ENCODE peak calls at places on chromosome 22, in ten cellular contexts. S, D, O, F, R, X, V, K, U and C are unnamed samples.

GRCh38 chr22:30000566-30000965 is 79.7 kb upstream of the HORMAD2 start:
- DNase-seq in V (peak; percentile 56), S (peak; percentile 50), U (no peak), O (no peak), F (no peak), K (no peak), X (no peak), D (peak; percentile 79), R (no peak), C (no peak)

GRCh38 chr22:32858957-32859356 is 57.5 kb downstream of the TIMP3 start:
- DNase-seq in K (no peak), F (no peak), V (no peak), D (no peak), U (no peak), X (no peak), R (no peak), O (no peak), S (no peak), C (no peak)

GRCh38 chr22:36252754-36253522 is at the start of gene APOL1:
- DNase-seq in R (no peak), O (peak; percentile 40), U (no peak), S (no peak), D (no peak), F (no peak), V (no peak), X (no peak), K (no peak), C (peak; percentile 76)

GRCh38 chr22:40237241-40237640 is 59.5 kb downstream of the TNRC6B start:
- DNase-seq in X (no peak), O (no peak), U (no peak), V (no peak), F (no peak), D (no peak), K (no peak), S (no peak), R (no peak), C (peak; percentile 51)

GRCh38 chr22:37163096-37163489 is 13.4 kb upstream of the IL2RB start:
- DNase-seq in R (no peak), U (no peak), F (no peak), V (no peak), O (no peak), K (no peak), D (no peak), X (no peak), S (no peak), C (no peak)

GRCh38 chr22:49077586-49077985 is 750.1 kb downstream of the BRD1 start:
- DNase-seq in X (no peak), O (no peak), D (no peak), R (no peak), S (no peak), K (no peak), F (no peak), V (no peak), U (no peak), C (no peak)

GRCh38 chr22:42160830-42161696 is 30.5 kb upstream of the CYP2D6 start:
- DNase-seq in U (no peak), X (no peak), K (no peak), F (no peak), O (no peak), V (no peak), D (no peak), S (no peak), R (no peak), C (no peak)

GRCh38 chr22:29205598-29206371 is at the start of gene EMID1:
- DNase-seq in D (no peak), F (peak; percentile 59), U (peak; percentile 79), X (peak; percentile 75), V (no peak), R (peak; percentile 67), K (no peak), S (no peak), O (peak; percentile 67), C (peak; percentile 79)

GRCh38 chr22:35567794-35568193 is 27.2 kb downstream of the RASD2 start:
- DNase-seq in X (no peak), D (no peak), K (no peak), V (no peak), R (no peak), O (no peak), U (peak; percentile 52), S (no peak), F (no peak), C (no peak)

GRCh38 chr22:24580276-24580675 is 12.6 kb downstream of the LRRC75B start:
- DNase-seq in D (peak; percentile 52), R (no peak), O (no peak), U (no peak), K (no peak), X (no peak), S (peak; percentile 7), V (no peak), F (no peak), C (no peak)

GRCh38 chr22:23225724-23226496 is 45.6 kb downstream of the BCR start:
- DNase-seq in R (no peak), K (peak; percentile 93), X (no peak), V (peak; percentile 21), D (peak; percentile 47), O (no peak), U (no peak), S (peak; percentile 64), F (no peak), C (no peak)

GRCh38 chr22:49228431-49229037 is 599.1 kb downstream of the BRD1 start:
- DNase-seq in D (no peak), S (no peak), F (no peak), R (no peak), K (peak; percentile 51), V (no peak), O (no peak), X (no peak), U (no peak), C (no peak)

GRCh38 chr22:39073941-39074340 is 3.1 kb upstream of the APOBEC3G start:
- DNase-seq in V (no peak), D (no peak), O (no peak), U (no peak), K (no peak), R (no peak), X (no peak), F (no peak), S (no peak), C (no peak)

GRCh38 chr22:39070186-39070585 is 6.9 kb upstream of the APOBEC3G start:
- DNase-seq in S (no peak), D (no peak), U (no peak), F (no peak), V (no peak), R (no peak), K (no peak), O (no peak), X (no peak), C (no peak)

DNA sequence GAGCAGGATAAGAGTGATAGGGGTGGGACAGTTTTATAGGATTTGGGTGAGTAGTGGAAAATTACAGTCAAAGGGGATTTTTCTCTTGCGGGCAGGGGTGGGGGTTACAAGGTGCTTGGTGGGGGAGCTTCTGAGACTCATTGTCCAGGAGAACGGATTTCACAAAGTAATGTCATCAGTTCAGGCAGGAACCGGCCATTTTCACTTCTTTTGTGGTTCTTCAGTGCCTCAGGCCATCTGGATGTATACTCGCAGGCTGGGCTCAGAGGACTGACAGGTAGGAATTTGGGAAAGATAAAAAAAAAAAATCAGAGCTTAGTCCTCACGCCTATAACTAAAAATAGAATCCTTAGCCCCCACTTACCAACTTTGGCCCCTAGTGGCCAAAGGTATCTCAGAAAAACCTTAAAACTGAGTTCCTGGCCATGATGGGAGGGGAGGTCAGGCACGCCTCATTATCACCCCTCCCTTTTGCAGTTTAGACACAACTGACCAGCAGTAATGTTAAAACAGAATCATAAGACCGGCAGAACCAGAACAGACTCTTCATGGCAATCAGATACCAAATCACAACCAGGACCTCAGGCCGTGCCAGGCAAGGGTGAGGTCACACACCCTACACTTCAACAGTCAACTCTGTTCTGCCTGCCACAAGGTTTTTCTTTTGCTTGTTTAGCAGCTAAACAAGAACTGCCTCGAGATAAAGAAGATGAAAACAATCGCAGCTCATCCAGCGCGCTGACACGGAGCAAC is 8.9 kb upstream of the APOBEC3G start:
- DNase-seq in O (no peak), X (no peak), F (no peak), D (no peak), U (no peak), S (no peak), K (no peak), V (no peak), R (no peak), C (no peak)
- TF ChIP-seq CTCF in O (peak; percentile 51), X (peak; percentile 6), F (no peak), D (no peak), U (peak; percentile 23), S (no peak), K (no peak), V (peak; percentile 2), R (peak; percentile 43), C (no peak)

DNA sequence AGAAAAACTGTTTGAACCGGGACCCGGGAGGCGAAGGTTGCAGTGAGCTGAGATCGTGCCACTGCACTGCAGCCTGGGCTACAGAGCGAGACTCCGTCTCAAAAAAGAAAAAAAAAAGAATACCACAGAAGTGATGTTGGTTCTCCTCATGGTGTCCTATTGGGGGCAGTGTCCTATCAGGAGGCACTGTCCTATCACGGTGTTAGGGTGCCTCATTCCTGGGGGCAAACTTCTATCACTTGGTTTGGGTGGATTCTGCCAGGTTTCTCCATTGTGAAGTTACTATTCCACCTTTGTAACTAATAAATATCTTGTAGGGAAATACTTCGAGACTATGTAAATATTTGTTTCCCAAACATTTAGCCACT is 19.6 kb downstream of the PRR14L start:
- DNase-seq in D (no peak), R (peak; percentile 52), O (no peak), S (no peak), F (no peak), U (peak; percentile 17), K (no peak), X (no peak), V (no peak), C (no peak)
- TF ChIP-seq CTCF in D (no peak), R (peak; percentile 53), O (no peak), S (peak; percentile 16), F (peak; percentile 13), U (peak; percentile 41), K (no peak), X (no peak), V (peak; percentile 37), C (peak; percentile 12)

GRCh38 chr22:45335021-45335818 is 25.5 kb downstream of the FAM118A start:
- DNase-seq in X (peak; percentile 51), O (no peak), K (no peak), R (peak; percentile 79), F (peak; percentile 19), U (peak; percentile 66), S (no peak), V (no peak), D (no peak), C (no peak)
- TF ChIP-seq CTCF in X (peak; percentile 33), O (no peak), K (no peak), R (peak; percentile 20), F (peak; percentile 8), U (peak; percentile 43), S (peak; percentile 12), V (peak; percentile 28), D (peak; percentile 16), C (no peak)

GRCh38 chr22:46738961-46739870 is 1.2 kb upstream of the CERK start:
- DNase-seq in R (peak; percentile 52), U (peak; percentile 36), D (no peak), F (no peak), S (peak; percentile 68), V (peak; percentile 69), X (peak; percentile 46), O (peak; percentile 48), K (peak; percentile 86), C (no peak)
- TF ChIP-seq CTCF in R (no peak), U (no peak), D (peak; percentile 7), F (no peak), S (peak; percentile 42), V (peak; percentile 41), X (no peak), O (peak; percentile 25), K (peak; percentile 33), C (peak; percentile 46)

GRCh38 chr22:20857838-20858614 is 585 bp downstream of the PI4KA start:
- DNase-seq in O (peak; percentile 88), F (peak; percentile 85), S (peak; percentile 92), V (peak; percentile 78), K (peak; percentile 92), R (peak; percentile 97), D (peak; percentile 82), X (peak; percentile 92), U (peak; percentile 95), C (peak; percentile 89)
- TF ChIP-seq CTCF in O (no peak), F (no peak), S (no peak), V (no peak), K (no peak), R (no peak), D (no peak), X (no peak), U (no peak), C (no peak)